ENCODE peak calls at places on chromosomes 12 and 14, in seven cellular contexts. Z is D341Med, F is nucleus accumbens, I is GM10248, N is fibroblast of mammary gland, Q is fibroblast of villous mesenchyme, G is astrocyte of the spinal cord. A is an unnamed sample.

GRCh38 chr12:57611116-57611809 is at the start of gene ARHGEF25:
- DNase-seq in Z (peak), F (peak), I (peak), N (peak), Q (peak), G (peak), A (peak)

GRCh38 chr12:64680235-64680634 is 69.9 kb downstream of the RASSF3 start:
- DNase-seq in Z (no peak), F (no peak), I (no peak), N (no peak), Q (no peak), G (no peak), A (no peak)

GRCh38 chr12:16112626-16113560 is 164.6 kb downstream of the SLC15A5 start:
- DNase-seq in Z (peak), F (no peak), I (no peak), N (peak), Q (peak), G (no peak), A (peak)

GRCh38 chr12:116538682-116539264 is 20.4 kb upstream of the MAP1LC3B2 start:
- DNase-seq in Z (no peak), F (no peak), I (no peak), N (no peak), Q (no peak), G (no peak), A (no peak)

GRCh38 chr12:59185291-59185690 is 265.0 kb upstream of the LRIG3 start:
- DNase-seq in Z (no peak), F (no peak), I (no peak), N (no peak), Q (no peak), G (no peak), A (no peak)

GRCh38 chr12:30110970-30111586 is 327.3 kb upstream of the TMTC1 start:
- DNase-seq in Z (no peak), F (no peak), I (no peak), N (peak), Q (peak), G (peak), A (peak)

GRCh38 chr14:63186453-63186852 is 17.8 kb upstream of the RHOJ start:
- DNase-seq in Z (no peak), F (no peak), I (no peak), N (peak), Q (peak), G (peak), A (peak)

GRCh38 chr14:95527392-95528002 is 7.4 kb upstream of the GLRX5 start:
- DNase-seq in Z (no peak), F (peak), I (peak), N (peak), Q (peak), G (peak), A (peak)

GRCh38 chr12:1594045-1594294 is 411 bp downstream of the FBXL14 start:
- DNase-seq in Z (no peak), F (no peak), I (peak), N (no peak), Q (peak), G (peak), A (no peak)

GRCh38 chr14:54348001-54348611 is 48.7 kb upstream of the CDKN3 start:
- DNase-seq in Z (peak), F (peak), I (peak), N (peak), Q (peak), G (peak), A (peak)

GRCh38 chr14:89618821-89619551 is 202.0 kb upstream of the FOXN3 start:
- DNase-seq in Z (peak), F (peak), I (peak), N (peak), Q (peak), G (peak), A (peak)

GRCh38 chr12:58877243-58877743 is 43.0 kb downstream of the LRIG3 start:
- DNase-seq in Z (no peak), F (no peak), I (no peak), N (peak), Q (peak), G (peak), A (peak)

GRCh38 chr12:27595231-27595642 is 71.2 kb downstream of the PPFIBP1 start:
- DNase-seq in Z (no peak), F (no peak), I (no peak), N (peak), Q (peak), G (peak), A (peak)

GRCh38 chr14:61561144-61561543 is 134.2 kb upstream of the HIF1A start:
- DNase-seq in Z (no peak), F (no peak), I (no peak), N (peak), Q (peak), G (no peak), A (peak)

GRCh38 chr14:76863724-76864407 is 37.7 kb downstream of the LRRC74A start:
- DNase-seq in Z (no peak), F (peak), I (peak), N (no peak), Q (no peak), G (no peak), A (no peak)

GRCh38 chr12:32106153-32106516 is 512 bp upstream of the BICD1 start:
- DNase-seq in Z (no peak), F (no peak), I (no peak), N (no peak), Q (no peak), G (no peak), A (no peak)

GRCh38 chr14:77268989-77269595 is 1.9 kb downstream of the NGB start:
- DNase-seq in Z (no peak), F (no peak), I (no peak), N (no peak), Q (no peak), G (no peak), A (no peak)

GRCh38 chr12:132605892-132606291 is 4.5 kb downstream of the LRCOL1 start:
- DNase-seq in Z (no peak), F (no peak), I (no peak), N (no peak), Q (no peak), G (no peak), A (no peak)

GRCh38 chr12:49762468-49762847 is 21.1 kb downstream of the TMBIM6 start:
- DNase-seq in Z (no peak), F (no peak), I (no peak), N (no peak), Q (no peak), G (no peak), A (no peak)

GRCh38 chr12:98592825-98593322 is 612 bp upstream of the SLC25A3 start:
- DNase-seq in Z (no peak), F (no peak), I (no peak), N (peak), Q (peak), G (no peak), A (no peak)

GRCh38 chr12:56457817-56458216 is 3.4 kb upstream of the MIP start:
- DNase-seq in Z (no peak), F (no peak), I (no peak), N (no peak), Q (no peak), G (no peak), A (no peak)

GRCh38 chr12:5785601-5786000 is 159.5 kb downstream of the ANO2 start:
- DNase-seq in Z (no peak), F (no peak), I (no peak), N (no peak), Q (no peak), G (no peak), A (no peak)

GRCh38 chr12:48128800-48129199 is 9.6 kb downstream of the PFKM start:
- DNase-seq in Z (no peak), F (no peak), I (no peak), N (no peak), Q (peak), G (peak), A (no peak)

GRCh38 chr12:80356092-80356491 is 87.9 kb upstream of the PTPRQ start:
- DNase-seq in Z (no peak), F (no peak), I (no peak), N (peak), Q (no peak), G (peak), A (peak)

GRCh38 chr14:29278301-29278700 is 511.7 kb downstream of the FOXG1 start:
- DNase-seq in Z (no peak), F (no peak), I (no peak), N (no peak), Q (no peak), G (no peak), A (no peak)

GRCh38 chr14:39175445-39176262 is 600 bp downstream of the PNN start:
- DNase-seq in Z (peak), F (peak), I (peak), N (peak), Q (peak), G (no peak), A (no peak)

GRCh38 chr12:18467636-18468520 is 206.6 kb downstream of the PIK3C2G start:
- DNase-seq in Z (no peak), F (no peak), I (no peak), N (no peak), Q (no peak), G (peak), A (no peak)

GRCh38 chr14:73463411-73463810 is 5.1 kb upstream of the NUMB start:
- DNase-seq in Z (no peak), F (peak), I (no peak), N (peak), Q (peak), G (peak), A (peak)

GRCh38 chr12:93737457-93738198 is 60.5 kb downstream of the CRADD start:
- DNase-seq in Z (no peak), F (no peak), I (no peak), N (no peak), Q (peak), G (no peak), A (peak)

GRCh38 chr12:124837958-124838803 is 25.5 kb downstream of the SCARB1 start:
- DNase-seq in Z (no peak), F (peak), I (no peak), N (peak), Q (peak), G (peak), A (peak)

GRCh38 chr14:79278798-79279644 is 932.3 kb downstream of the DIO2 start:
- DNase-seq in Z (peak), F (peak), I (no peak), N (peak), Q (peak), G (peak), A (peak)

GRCh38 chr14:94382099-94382498 is 6.3 kb downstream of the SERPINA1 start:
- DNase-seq in Z (no peak), F (no peak), I (no peak), N (no peak), Q (no peak), G (no peak), A (no peak)